ENCODE peak calls at places on chromosomes 11 and 22, in four cellular contexts. One of them, this sample, is unnamed.

GRCh38 chr11:105000797-105001196 is 22.2 kb downstream of the CASP5 start:
- DNase-seq in chondrocyte: no peak
- DNase-seq in right cardiac atrium: no peak
- DNase-seq in NCI-H146: no peak
- DNase-seq in this sample: peak

GRCh38 chr11:36308577-36308976 is 12.5 kb downstream of the PRR5L start:
- DNase-seq in chondrocyte: no peak
- DNase-seq in NCI-H146: no peak
- DNase-seq in right cardiac atrium: no peak
- DNase-seq in this sample: no peak

GRCh38 chr22:23827351-23827995 is 11.3 kb downstream of the DERL3 start:
- DNase-seq in NCI-H146: no peak
- DNase-seq in chondrocyte: peak
- DNase-seq in right cardiac atrium: peak
- DNase-seq in this sample: peak

GRCh38 chr11:7451952-7452507 is 33.3 kb upstream of the OLFML1 start:
- DNase-seq in right cardiac atrium: no peak
- DNase-seq in chondrocyte: no peak
- DNase-seq in NCI-H146: no peak
- DNase-seq in this sample: no peak

GRCh38 chr11:29171350-29171950 is 845.4 kb downstream of the KCNA4 start:
- DNase-seq in right cardiac atrium: no peak
- DNase-seq in NCI-H146: no peak
- DNase-seq in chondrocyte: no peak
- DNase-seq in this sample: no peak

GRCh38 chr11:72818971-72819370 is 4.8 kb downstream of the ATG16L2 start:
- DNase-seq in NCI-H146: no peak
- DNase-seq in right cardiac atrium: no peak
- DNase-seq in chondrocyte: no peak
- DNase-seq in this sample: no peak

GRCh38 chr11:112292785-112293407 is 32.2 kb upstream of the PLET1 start:
- DNase-seq in chondrocyte: no peak
- DNase-seq in NCI-H146: peak
- DNase-seq in right cardiac atrium: no peak
- DNase-seq in this sample: no peak

GRCh38 chr22:29155966-29156365 is 49.7 kb upstream of the EMID1 start:
- DNase-seq in NCI-H146: no peak
- DNase-seq in right cardiac atrium: no peak
- DNase-seq in chondrocyte: peak
- DNase-seq in this sample: peak

GRCh38 chr11:130945945-130946344 is 29.7 kb upstream of the SNX19 start:
- DNase-seq in right cardiac atrium: peak
- DNase-seq in chondrocyte: no peak
- DNase-seq in NCI-H146: no peak
- DNase-seq in this sample: no peak

GRCh38 chr11:32891657-32892354 is 805 bp upstream of the QSER1 start:
- DNase-seq in NCI-H146: peak
- DNase-seq in chondrocyte: no peak
- DNase-seq in right cardiac atrium: no peak
- DNase-seq in this sample: no peak

GRCh38 chr22:44357296-44357961 is 44.7 kb upstream of the SHISAL1 start:
- DNase-seq in chondrocyte: no peak
- DNase-seq in right cardiac atrium: no peak
- DNase-seq in NCI-H146: no peak
- DNase-seq in this sample: peak

GRCh38 chr22:30196141-30196866 is 50.3 kb downstream of the LIF start:
- DNase-seq in chondrocyte: no peak
- DNase-seq in NCI-H146: peak
- DNase-seq in right cardiac atrium: peak
- DNase-seq in this sample: peak

GRCh38 chr11:1060885-1061616 is 13.6 kb upstream of the MUC2 start:
- DNase-seq in right cardiac atrium: peak
- DNase-seq in chondrocyte: no peak
- DNase-seq in NCI-H146: no peak
- DNase-seq in this sample: peak

GRCh38 chr11:64285885-64286800 is 495 bp downstream of the GPR137 start:
- DNase-seq in NCI-H146: peak
- DNase-seq in right cardiac atrium: no peak
- DNase-seq in chondrocyte: no peak
- DNase-seq in this sample: peak

GRCh38 chr22:48382197-48382596 is 1445.5 kb downstream of the BRD1 start:
- DNase-seq in NCI-H146: no peak
- DNase-seq in right cardiac atrium: no peak
- DNase-seq in chondrocyte: peak
- DNase-seq in this sample: peak

GRCh38 chr11:123493393-123494063 is 63.5 kb downstream of the GRAMD1B start:
- DNase-seq in chondrocyte: no peak
- DNase-seq in right cardiac atrium: no peak
- DNase-seq in NCI-H146: no peak
- DNase-seq in this sample: no peak